ENCODE peak calls at places on chromosome 6, in four cellular contexts. One of them, this sample, is unnamed.

GRCh38 chr6:34324738-34325444 is 67.6 kb downstream of the NUDT3 start:
- DNase-seq in progenitor cell of endocrine pancreas: no peak
- DNase-seq in ovary: peak
- DNase-seq in activated CD8-positive, alpha-beta memory T cell treated with anti-CD3 and anti-CD28 coated beads for 4 hours: no peak
- DNase-seq in this sample: peak

GRCh38 chr6:83824831-83825230 is 28.3 kb upstream of the RIPPLY2 start:
- DNase-seq in progenitor cell of endocrine pancreas: no peak
- DNase-seq in ovary: no peak
- DNase-seq in activated CD8-positive, alpha-beta memory T cell treated with anti-CD3 and anti-CD28 coated beads for 4 hours: no peak
- DNase-seq in this sample: no peak

GRCh38 chr6:42781546-42781810 is 374 bp upstream of the BICRAL start:
- DNase-seq in progenitor cell of endocrine pancreas: no peak
- DNase-seq in ovary: no peak
- DNase-seq in activated CD8-positive, alpha-beta memory T cell treated with anti-CD3 and anti-CD28 coated beads for 4 hours: no peak
- DNase-seq in this sample: no peak

GRCh38 chr6:159577564-159577963 is 115.5 kb downstream of the SOD2 start:
- DNase-seq in progenitor cell of endocrine pancreas: no peak
- DNase-seq in ovary: no peak
- DNase-seq in activated CD8-positive, alpha-beta memory T cell treated with anti-CD3 and anti-CD28 coated beads for 4 hours: no peak
- DNase-seq in this sample: no peak

GRCh38 chr6:776394-777041 is 83.6 kb upstream of the EXOC2 start:
- DNase-seq in progenitor cell of endocrine pancreas: no peak
- DNase-seq in ovary: no peak
- DNase-seq in activated CD8-positive, alpha-beta memory T cell treated with anti-CD3 and anti-CD28 coated beads for 4 hours: no peak
- DNase-seq in this sample: no peak

GRCh38 chr6:84074988-84075781 is 41.6 kb downstream of the MRAP2 start:
- DNase-seq in progenitor cell of endocrine pancreas: no peak
- DNase-seq in ovary: no peak
- DNase-seq in activated CD8-positive, alpha-beta memory T cell treated with anti-CD3 and anti-CD28 coated beads for 4 hours: no peak
- DNase-seq in this sample: no peak

GRCh38 chr6:40743226-40743625 is 156.1 kb upstream of the LRFN2 start:
- DNase-seq in progenitor cell of endocrine pancreas: no peak
- DNase-seq in ovary: no peak
- DNase-seq in activated CD8-positive, alpha-beta memory T cell treated with anti-CD3 and anti-CD28 coated beads for 4 hours: no peak
- DNase-seq in this sample: no peak

GRCh38 chr6:3398755-3399671 is 57.8 kb downstream of the SLC22A23 start:
- DNase-seq in progenitor cell of endocrine pancreas: no peak
- DNase-seq in ovary: no peak
- DNase-seq in activated CD8-positive, alpha-beta memory T cell treated with anti-CD3 and anti-CD28 coated beads for 4 hours: no peak
- DNase-seq in this sample: no peak

GRCh38 chr6:121876721-121877120 is 441.3 kb downstream of the GJA1 start:
- DNase-seq in progenitor cell of endocrine pancreas: no peak
- DNase-seq in ovary: no peak
- DNase-seq in activated CD8-positive, alpha-beta memory T cell treated with anti-CD3 and anti-CD28 coated beads for 4 hours: no peak
- DNase-seq in this sample: no peak

GRCh38 chr6:50791900-50792508 is 26.7 kb upstream of the TFAP2B start:
- DNase-seq in progenitor cell of endocrine pancreas: no peak
- DNase-seq in ovary: no peak
- DNase-seq in activated CD8-positive, alpha-beta memory T cell treated with anti-CD3 and anti-CD28 coated beads for 4 hours: no peak
- DNase-seq in this sample: no peak

GRCh38 chr6:108742041-108742440 is 106.2 kb upstream of the ARMC2 start:
- DNase-seq in progenitor cell of endocrine pancreas: no peak
- DNase-seq in ovary: no peak
- DNase-seq in activated CD8-positive, alpha-beta memory T cell treated with anti-CD3 and anti-CD28 coated beads for 4 hours: no peak
- DNase-seq in this sample: no peak

GRCh38 chr6:29943053-29943966 is 978 bp downstream of the HLA-A start:
- DNase-seq in progenitor cell of endocrine pancreas: no peak
- DNase-seq in ovary: peak
- DNase-seq in activated CD8-positive, alpha-beta memory T cell treated with anti-CD3 and anti-CD28 coated beads for 4 hours: no peak
- DNase-seq in this sample: no peak

GRCh38 chr6:37690964-37691735 is 6.5 kb downstream of the MDGA1 start:
- DNase-seq in progenitor cell of endocrine pancreas: no peak
- DNase-seq in ovary: no peak
- DNase-seq in activated CD8-positive, alpha-beta memory T cell treated with anti-CD3 and anti-CD28 coated beads for 4 hours: no peak
- DNase-seq in this sample: no peak

GRCh38 chr6:113526553-113526952 is 330.6 kb upstream of the MARCKS start:
- DNase-seq in progenitor cell of endocrine pancreas: no peak
- DNase-seq in ovary: no peak
- DNase-seq in activated CD8-positive, alpha-beta memory T cell treated with anti-CD3 and anti-CD28 coated beads for 4 hours: no peak
- DNase-seq in this sample: no peak

GRCh38 chr6:169752074-169752623 is 727 bp downstream of the ERMARD start:
- DNase-seq in progenitor cell of endocrine pancreas: no peak
- DNase-seq in ovary: no peak
- DNase-seq in activated CD8-positive, alpha-beta memory T cell treated with anti-CD3 and anti-CD28 coated beads for 4 hours: no peak
- DNase-seq in this sample: no peak

GRCh38 chr6:115969930-115970273 is 90.8 kb downstream of the FRK start:
- DNase-seq in progenitor cell of endocrine pancreas: no peak
- DNase-seq in ovary: no peak
- DNase-seq in activated CD8-positive, alpha-beta memory T cell treated with anti-CD3 and anti-CD28 coated beads for 4 hours: no peak
- DNase-seq in this sample: no peak

GRCh38 chr6:34055223-34055933 is 90.5 kb downstream of the GRM4 start:
- DNase-seq in progenitor cell of endocrine pancreas: peak
- DNase-seq in ovary: peak
- DNase-seq in activated CD8-positive, alpha-beta memory T cell treated with anti-CD3 and anti-CD28 coated beads for 4 hours: peak
- DNase-seq in this sample: peak

GRCh38 chr6:160349837-160350236 is 1.7 kb downstream of the SLC22A3 start:
- DNase-seq in progenitor cell of endocrine pancreas: no peak
- DNase-seq in ovary: no peak
- DNase-seq in activated CD8-positive, alpha-beta memory T cell treated with anti-CD3 and anti-CD28 coated beads for 4 hours: no peak
- DNase-seq in this sample: no peak

GRCh38 chr6:105310947-105311346 is 91.9 kb downstream of the PREP start:
- DNase-seq in progenitor cell of endocrine pancreas: no peak
- DNase-seq in ovary: no peak
- DNase-seq in activated CD8-positive, alpha-beta memory T cell treated with anti-CD3 and anti-CD28 coated beads for 4 hours: no peak
- DNase-seq in this sample: no peak

GRCh38 chr6:158665332-158665731 is 15.5 kb downstream of the SYTL3 start:
- DNase-seq in progenitor cell of endocrine pancreas: no peak
- DNase-seq in ovary: no peak
- DNase-seq in activated CD8-positive, alpha-beta memory T cell treated with anti-CD3 and anti-CD28 coated beads for 4 hours: no peak
- DNase-seq in this sample: no peak

GRCh38 chr6:93040375-93040774 is 379.0 kb downstream of the EPHA7 start:
- DNase-seq in progenitor cell of endocrine pancreas: no peak
- DNase-seq in ovary: no peak
- DNase-seq in activated CD8-positive, alpha-beta memory T cell treated with anti-CD3 and anti-CD28 coated beads for 4 hours: no peak
- DNase-seq in this sample: no peak

GRCh38 chr6:145092554-145092953 is 642.8 kb downstream of the EPM2A start:
- DNase-seq in progenitor cell of endocrine pancreas: no peak
- DNase-seq in ovary: no peak
- DNase-seq in activated CD8-positive, alpha-beta memory T cell treated with anti-CD3 and anti-CD28 coated beads for 4 hours: no peak
- DNase-seq in this sample: no peak

GRCh38 chr6:25596928-25597818 is 54.8 kb upstream of the SCGN start:
- DNase-seq in progenitor cell of endocrine pancreas: no peak
- DNase-seq in ovary: no peak
- DNase-seq in activated CD8-positive, alpha-beta memory T cell treated with anti-CD3 and anti-CD28 coated beads for 4 hours: no peak
- DNase-seq in this sample: no peak

GRCh38 chr6:24431045-24431451 is 28.3 kb downstream of the MRS2 start:
- DNase-seq in progenitor cell of endocrine pancreas: no peak
- DNase-seq in ovary: no peak
- DNase-seq in activated CD8-positive, alpha-beta memory T cell treated with anti-CD3 and anti-CD28 coated beads for 4 hours: no peak
- DNase-seq in this sample: no peak

GRCh38 chr6:149896491-149896890 is 1.4 kb downstream of the RAET1E start:
- DNase-seq in progenitor cell of endocrine pancreas: no peak
- DNase-seq in ovary: peak
- DNase-seq in activated CD8-positive, alpha-beta memory T cell treated with anti-CD3 and anti-CD28 coated beads for 4 hours: no peak
- DNase-seq in this sample: no peak

GRCh38 chr6:138036955-138037592 is 70.1 kb downstream of the PERP start:
- DNase-seq in progenitor cell of endocrine pancreas: no peak
- DNase-seq in ovary: no peak
- DNase-seq in activated CD8-positive, alpha-beta memory T cell treated with anti-CD3 and anti-CD28 coated beads for 4 hours: no peak
- DNase-seq in this sample: no peak

GRCh38 chr6:107607109-107607508 is 117.2 kb downstream of the SOBP start:
- DNase-seq in progenitor cell of endocrine pancreas: no peak
- DNase-seq in ovary: peak
- DNase-seq in activated CD8-positive, alpha-beta memory T cell treated with anti-CD3 and anti-CD28 coated beads for 4 hours: no peak
- DNase-seq in this sample: peak

GRCh38 chr6:136209496-136209895 is 40.6 kb downstream of the MTFR2 start:
- DNase-seq in progenitor cell of endocrine pancreas: no peak
- DNase-seq in ovary: no peak
- DNase-seq in activated CD8-positive, alpha-beta memory T cell treated with anti-CD3 and anti-CD28 coated beads for 4 hours: no peak
- DNase-seq in this sample: no peak

This sample was measured in psoas muscle.